ENCODE peak calls at places on chromosomes 12 and 14, in six cellular contexts. K is tibial nerve, D is Peyer's patch, N is sigmoid colon, Y is breast epithelium, B is body of pancreas. O is an unnamed sample. For H3K9me3 and H3K36me3, the result is how much of the 10 kb centered on the place peaks cover.

GRCh38 chr12:128801879-128802391 is 21.8 kb downstream of the SLC15A4 start:
- DNase-seq in K (no peak), D (no peak), N (peak), Y (no peak), B (no peak), O (no peak)

GRCh38 chr12:69343357-69343756 is 4.8 kb upstream of the LYZ start:
- DNase-seq in K (no peak), D (no peak), N (no peak), Y (no peak), B (no peak), O (no peak)

GRCh38 chr12:64779349-64779974 is 20.3 kb upstream of the GNS start:
- DNase-seq in K (no peak), D (no peak), N (no peak), Y (no peak), B (no peak), O (no peak)

GRCh38 chr12:108839011-108839889 is 18.1 kb downstream of the SSH1 start:
- DNase-seq in K (no peak), D (no peak), N (peak), Y (peak), B (peak), O (peak)

GRCh38 chr14:58663494-58664111 is 25.8 kb downstream of the DACT1 start:
- DNase-seq in K (no peak), D (no peak), N (no peak), Y (no peak), B (peak), O (no peak)

GRCh38 chr12:102953221-102953620 is 4.3 kb upstream of the ASCL1 start:
- DNase-seq in K (no peak), D (no peak), N (no peak), Y (no peak), B (no peak), O (no peak)

GRCh38 chr12:127485528-127485927 is 781.4 kb upstream of the TMEM132C start:
- DNase-seq in K (no peak), D (no peak), N (no peak), Y (no peak), B (no peak), O (no peak)

GRCh38 chr12:93563807-93564538 is 8.5 kb upstream of the SOCS2 start:
- DNase-seq in K (no peak), D (no peak), N (no peak), Y (peak), B (peak), O (no peak)

GRCh38 chr12:46318037-46318436 is 49.2 kb upstream of the SLC38A1 start:
- DNase-seq in K (no peak), D (no peak), N (no peak), Y (no peak), B (no peak), O (no peak)

GRCh38 chr12:6443361-6443983 is 1.3 kb upstream of the CD27 start:
- DNase-seq in K (no peak), D (peak), N (peak), Y (no peak), B (no peak), O (no peak)

GRCh38 chr14:40188006-40188405 is 755.8 kb upstream of the FBXO33 start:
- DNase-seq in K (no peak), D (no peak), N (no peak), Y (no peak), B (no peak), O (no peak)

GRCh38 chr14:80164991-80165390 is 46.3 kb downstream of the DIO2 start:
- DNase-seq in K (no peak), D (no peak), N (no peak), Y (no peak), B (no peak), O (no peak)

GRCh38 chr12:109084425-109084824 is 8.8 kb downstream of the ALKBH2 start:
- DNase-seq in K (no peak), D (no peak), N (no peak), Y (no peak), B (no peak), O (no peak)

GRCh38 chr14:30108975-30109700 is 181.5 kb upstream of the PRKD1 start:
- DNase-seq in K (no peak), D (no peak), N (no peak), Y (no peak), B (no peak), O (no peak)

GRCh38 chr14:34347683-34348082 is 114.4 kb downstream of the SPTSSA start:
- DNase-seq in K (no peak), D (no peak), N (no peak), Y (no peak), B (no peak), O (no peak)

GRCh38 chr12:118330421-118331018 is 42.2 kb downstream of the TAOK3 start:
- DNase-seq in K (no peak), D (no peak), N (no peak), Y (no peak), B (peak), O (no peak)

GRCh38 chr12:51777457-51777856 is 71.1 kb downstream of the FIGNL2 start:
- DNase-seq in K (no peak), D (no peak), N (no peak), Y (no peak), B (no peak), O (no peak)

GRCh38 chr14:106883218-106883692 is 1356.9 kb downstream of the TMEM121 start:
- DNase-seq in K (no peak), D (no peak), N (no peak), Y (no peak), B (no peak), O (no peak)

GRCh38 chr12:99935608-99936007 is 49.1 kb downstream of the ANKS1B start:
- DNase-seq in K (no peak), D (no peak), N (no peak), Y (no peak), B (no peak), O (no peak)

GRCh38 chr12:95336387-95337067 is 118.9 kb downstream of the VEZT start:
- DNase-seq in K (peak), D (peak), N (peak), Y (peak), B (peak), O (peak)

GRCh38 chr14:74667758-74668157 is 45.1 kb downstream of the AREL1 start:
- DNase-seq in K (no peak), D (no peak), N (no peak), Y (no peak), B (no peak), O (no peak)

GRCh38 chr14:101008631-101009336 is 105.3 kb upstream of the RTL1 start:
- DNase-seq in K (no peak), D (no peak), N (no peak), Y (no peak), B (no peak), O (peak)

GRCh38 chr14:101010835-101011234 is 107.3 kb upstream of the RTL1 start:
- DNase-seq in K (no peak), D (no peak), N (no peak), Y (no peak), B (no peak), O (no peak)

GRCh38 chr14:101008196-101008595 is 104.7 kb upstream of the RTL1 start:
- DNase-seq in K (no peak), D (no peak), N (no peak), Y (no peak), B (no peak), O (no peak)

GRCh38 chr14:101010293-101010692 is 106.8 kb upstream of the RTL1 start:
- DNase-seq in K (peak), D (no peak), N (no peak), Y (no peak), B (no peak), O (no peak)

DNA sequence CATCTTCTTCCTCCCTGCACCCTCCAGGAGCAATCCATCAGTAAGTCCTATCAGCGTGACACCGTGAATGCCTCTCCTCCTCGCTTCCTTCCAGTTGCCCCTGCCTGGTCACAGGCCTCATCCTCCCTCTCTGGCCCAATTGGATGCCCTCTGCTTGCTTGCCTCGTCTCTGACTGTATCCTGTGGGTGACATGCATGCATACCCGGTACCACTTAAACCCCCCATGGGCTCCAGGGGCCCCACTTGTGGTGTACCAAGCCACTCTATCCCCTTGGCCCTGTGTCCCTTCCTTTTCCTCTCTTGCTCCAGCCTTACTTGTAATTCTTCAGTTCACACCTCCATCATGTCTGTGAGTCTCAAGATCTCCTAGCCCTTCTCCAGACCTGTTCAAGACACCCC is 106.0 kb upstream of the RTL1 start:
- DNase-seq in K (no peak), D (no peak), N (peak), Y (no peak), B (no peak), O (peak)
- H3K9me3 ChIP-seq in K (under half), D (under half), N (under half), Y (under half), B (under half), O (under half)

GRCh38 chr12:123723011-123723410 is 10.9 kb downstream of the ATP6V0A2 start:
- DNase-seq in K (no peak), D (no peak), N (no peak), Y (no peak), B (no peak), O (no peak)
- H3K36me3 ChIP-seq in K (half or more), D (under half), N (under half), Y (under half), B (under half), O (under half)

DNA sequence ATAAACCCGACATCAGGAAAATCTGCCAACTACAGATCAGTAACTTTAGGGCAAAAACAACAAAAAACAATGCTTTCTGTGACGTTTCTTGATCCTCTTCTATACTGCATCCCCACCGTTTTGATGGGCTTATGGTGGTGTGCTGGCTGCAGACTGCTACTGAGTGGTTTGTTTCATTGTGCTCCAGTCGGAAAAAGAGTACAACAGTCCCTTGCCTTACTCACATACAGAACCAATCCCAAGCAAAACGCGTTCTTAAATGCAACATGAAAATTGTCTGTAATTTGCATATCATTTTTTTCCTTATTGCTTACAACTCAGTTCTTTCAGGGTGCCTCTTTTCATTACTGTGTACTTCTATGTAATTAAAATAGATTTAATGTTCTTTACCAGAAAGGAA is 2.3 kb downstream of the ETV6 start:
- DNase-seq in K (no peak), D (no peak), N (no peak), Y (no peak), B (no peak), O (no peak)
- TF ChIP-seq POLR2A in K (no peak), D (no peak), N (peak), Y (no peak), B (no peak), O (no peak)

GRCh38 chr12:133026996-133027395 is 10.3 kb upstream of the ZNF84 start:
- DNase-seq in K (no peak), D (no peak), N (no peak), Y (no peak), B (no peak), O (no peak)
- H3K9me3 ChIP-seq in K (half or more), D (under half), N (under half), Y (half or more), B (under half), O (under half)

GRCh38 chr12:304815-305214 is 42.2 kb upstream of the SLC6A13 start:
- DNase-seq in K (no peak), D (no peak), N (no peak), Y (no peak), B (no peak), O (no peak)
- H3K36me3 ChIP-seq in K (half or more), D (under half), N (under half), Y (under half), B (under half), O (under half)

GRCh38 chr14:89417111-89417468 is at the start of gene FOXN3:
- DNase-seq in K (peak), D (peak), N (peak), Y (peak), B (peak), O (peak)
- TF ChIP-seq POLR2A in K (peak), D (peak), N (no peak), Y (no peak), B (no peak), O (peak)

GRCh38 chr14:43200519-43200918 is 1306.6 kb downstream of the FSCB start:
- DNase-seq in K (no peak), D (no peak), N (no peak), Y (no peak), B (no peak), O (no peak)
- H3K9me3 ChIP-seq in K (under half), D (under half), N (under half), Y (under half), B (under half), O (under half)

DNA sequence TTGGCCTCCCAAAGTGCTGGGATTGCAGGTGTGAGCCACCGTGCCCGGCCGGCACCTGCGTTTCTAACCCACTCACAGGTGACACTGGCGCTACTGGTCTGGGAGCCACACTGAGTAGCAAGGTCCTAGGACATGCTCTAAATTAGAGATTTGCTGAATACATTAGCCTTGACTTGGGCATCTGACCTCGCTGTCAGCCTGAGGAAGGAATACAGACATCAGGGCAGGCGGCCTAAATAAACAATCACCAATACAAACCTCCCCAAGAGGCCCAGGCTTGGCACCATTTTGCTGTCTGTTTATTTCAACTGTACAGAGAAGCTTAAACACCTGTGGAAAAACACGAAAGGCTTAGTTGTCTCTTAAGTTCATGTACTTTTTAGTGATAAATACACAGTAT is 27.5 kb downstream of the P2RX4 start:
- DNase-seq in K (no peak), D (no peak), N (no peak), Y (no peak), B (peak), O (no peak)
- H3K36me3 ChIP-seq in K (half or more), D (under half), N (under half), Y (under half), B (under half), O (under half)

O was measured in uterus.